ENCODE peak calls at places on chromosomes 5 and 9, in four cellular contexts. L is HCT116, O is brain microvascular endothelial cell, P is NT2/D1. D is an unnamed sample.

GRCh38 chr5:28850320-28850921 is 1812.0 kb upstream of the CDH9 start:
- DNase-seq in L (no peak), O (no peak), P (no peak), D (no peak)

GRCh38 chr5:44842491-44843282 is 33.9 kb downstream of the MRPS30 start:
- DNase-seq in L (no peak), O (no peak), P (no peak), D (no peak)

GRCh38 chr9:2720179-2720654 is 2.9 kb downstream of the KCNV2 start:
- DNase-seq in L (no peak), O (no peak), P (no peak), D (no peak)

GRCh38 chr9:137688261-137688660 is 69.5 kb downstream of the EHMT1 start:
- DNase-seq in L (no peak), O (no peak), P (no peak), D (no peak)

GRCh38 chr9:124344291-124345050 is 70.8 kb downstream of the PSMB7 start:
- DNase-seq in L (no peak), O (no peak), P (no peak), D (no peak)

GRCh38 chr9:23153058-23153457 is 673.0 kb downstream of the ELAVL2 start:
- DNase-seq in L (no peak), O (no peak), P (peak; percentile 2), D (no peak)

GRCh38 chr5:165321912-165322311 is 1816.5 kb downstream of the MAT2B start:
- DNase-seq in L (no peak), O (no peak), P (no peak), D (peak; percentile 57)

GRCh38 chr5:15604986-15605385 is 105.0 kb downstream of the FBXL7 start:
- DNase-seq in L (no peak), O (peak; percentile 73), P (no peak), D (no peak)

GRCh38 chr9:133225171-133226011 is 16.3 kb upstream of the OBP2B start:
- DNase-seq in L (no peak), O (no peak), P (no peak), D (no peak)

GRCh38 chr5:31271567-31271966 is 78.1 kb downstream of the CDH6 start:
- DNase-seq in L (no peak), O (no peak), P (no peak), D (no peak)

GRCh38 chr9:134433909-134434895 is 107.9 kb downstream of the RXRA start:
- DNase-seq in L (no peak), O (no peak), P (no peak), D (no peak)
- H3K36me3 ChIP-seq in L (peaks cover 6% of the 10 kb centered on the region), O (peaks cover 4% of the 10 kb centered on the region), P (peaks cover 51% of the 10 kb centered on the region), D (peaks cover 6% of the 10 kb centered on the region)

GRCh38 chr5:78268361-78268760 is 26.1 kb downstream of the AP3B1 start:
- DNase-seq in L (no peak), O (no peak), P (no peak), D (no peak)
- H3K27me3 ChIP-seq in L (no peaks in the 10 kb centered on the region), O (no peaks in the 10 kb centered on the region), P (no peaks in the 10 kb centered on the region), D (no peaks in the 10 kb centered on the region)

GRCh38 chr9:34995288-34996060 is 5.9 kb downstream of the DNAJB5 start:
- DNase-seq in L (no peak), O (no peak), P (no peak), D (no peak)
- H3K4me3 ChIP-seq in L (no peak overlapping the region), O (no peak overlapping the region), P (no peak overlapping the region), D (no peak overlapping the region)

GRCh38 chr9:114388764-114389375 is 1.1 kb upstream of the AKNA start:
- DNase-seq in L (no peak), O (no peak), P (no peak), D (no peak)
- H3K36me3 ChIP-seq in L (no peaks in the 10 kb centered on the region), O (no peaks in the 10 kb centered on the region), P (no peaks in the 10 kb centered on the region), D (no peaks in the 10 kb centered on the region)

GRCh38 chr9:135123145-135123544 is 35.7 kb downstream of the OLFM1 start:
- DNase-seq in L (no peak), O (no peak), P (no peak), D (no peak)
- H3K27me3 ChIP-seq in L (no peaks in the 10 kb centered on the region), O (no peaks in the 10 kb centered on the region), P (no peaks in the 10 kb centered on the region), D (no peaks in the 10 kb centered on the region)

GRCh38 chr5:173243808-173244305 is 8.9 kb upstream of the NKX2-5 start:
- DNase-seq in L (no peak), O (no peak), P (no peak), D (no peak)
- H3K4me3 ChIP-seq in L (no peak overlapping the region), O (no peak overlapping the region), P (peak overlapping the region; percentile 11), D (peak overlapping the region; percentile 96)

GRCh38 chr5:7320641-7321170 is 75.2 kb upstream of the ADCY2 start:
- DNase-seq in L (no peak), O (no peak), P (no peak), D (no peak)
- H3K36me3 ChIP-seq in L (no peaks in the 10 kb centered on the region), O (no peaks in the 10 kb centered on the region), P (no peaks in the 10 kb centered on the region), D (no peaks in the 10 kb centered on the region)

GRCh38 chr9:130987054-130987453 is 21.9 kb upstream of the LAMC3 start:
- DNase-seq in L (no peak), O (no peak), P (no peak), D (no peak)
- H3K27me3 ChIP-seq in L (no peaks in the 10 kb centered on the region), O (peaks cover 87% of the 10 kb centered on the region), P (peaks cover 2% of the 10 kb centered on the region), D (no peaks in the 10 kb centered on the region)

DNA sequence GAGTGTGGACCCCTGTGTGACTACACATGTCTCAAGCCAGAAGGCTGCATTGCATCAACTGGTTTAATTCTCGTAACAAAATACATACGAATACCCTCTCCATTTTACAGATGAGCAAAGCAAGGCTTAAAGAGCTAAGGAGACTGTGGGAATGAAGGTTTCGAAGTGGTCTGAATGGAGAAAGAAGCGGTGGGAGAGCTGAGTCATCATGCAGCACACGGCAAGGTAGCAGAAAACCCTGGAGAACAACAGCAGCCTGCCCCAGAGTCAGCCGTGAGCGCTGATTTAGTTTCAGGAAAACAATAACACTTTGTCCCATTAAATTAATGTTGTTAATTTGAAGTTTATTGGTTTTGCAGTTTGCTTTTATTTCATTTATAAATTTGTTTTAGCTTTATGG is 223.8 kb downstream of the HSPA4 start:
- DNase-seq in L (no peak), O (no peak), P (no peak), D (no peak)
- H3K4me3 ChIP-seq in L (no peak overlapping the region), O (no peak overlapping the region), P (no peak overlapping the region), D (no peak overlapping the region)

DNA sequence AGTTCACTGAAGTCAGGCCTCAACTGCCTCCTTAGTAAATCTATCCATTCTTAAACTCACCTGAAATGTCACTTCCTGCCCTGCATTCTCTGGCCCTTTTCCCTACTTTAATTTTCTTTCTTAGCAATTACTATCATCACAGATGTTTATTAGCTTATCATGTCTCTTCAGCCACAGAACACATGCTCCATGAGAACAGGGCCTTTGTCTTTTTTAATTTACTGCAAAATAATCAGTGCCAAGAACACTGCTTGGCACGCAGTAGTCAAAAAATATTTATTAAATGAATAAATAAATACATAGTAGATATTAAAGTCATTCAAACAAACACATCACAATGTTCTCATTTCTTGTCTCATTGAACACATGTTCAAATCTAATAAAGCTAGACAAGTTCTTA is 46.2 kb downstream of the SKIC3 start:
- DNase-seq in L (no peak), O (no peak), P (no peak), D (no peak)
- H3K36me3 ChIP-seq in L (peaks cover 13% of the 10 kb centered on the region), O (peaks cover 47% of the 10 kb centered on the region), P (peaks cover 55% of the 10 kb centered on the region), D (peaks cover 44% of the 10 kb centered on the region)

D was measured in cardiac muscle cell.